ENCODE peak calls at places on chromosomes 6 and 20, in four cellular contexts. V, Y, K and U are unnamed samples.

GRCh38 chr6:147161974-147162495 is 42.2 kb upstream of the STXBP5 start:
- DNase-seq in Y (peak; percentile 95), V (no peak), K (peak; percentile 92), U (peak; percentile 22)

GRCh38 chr20:40690836-40691565 is 2.0 kb upstream of the MAFB start:
- DNase-seq in Y (no peak), K (no peak), V (no peak), U (no peak)

GRCh38 chr20:7171911-7172310 is 404.4 kb downstream of the BMP2 start:
- DNase-seq in K (peak; percentile 31), V (no peak), Y (no peak), U (peak; percentile 6)

GRCh38 chr6:28137458-28138020 is 4.1 kb upstream of the ZKSCAN8 start:
- DNase-seq in K (peak; percentile 27), V (no peak), Y (peak; percentile 41), U (peak; percentile 35)

GRCh38 chr6:51398793-51399192 is 580.1 kb downstream of the TFAP2B start:
- DNase-seq in K (no peak), Y (no peak), V (no peak), U (no peak)

GRCh38 chr20:3674447-3674846 is 7.4 kb downstream of the ADAM33 start:
- DNase-seq in Y (no peak), V (no peak), K (no peak), U (no peak)

GRCh38 chr6:25324076-25324762 is 45.0 kb downstream of the CARMIL1 start:
- DNase-seq in Y (no peak), K (no peak), V (no peak), U (peak; percentile 61)

GRCh38 chr6:3208096-3208774 is 19.2 kb downstream of the TUBB2B start:
- DNase-seq in Y (peak; percentile 91), K (peak; percentile 91), V (peak; percentile 87), U (peak; percentile 97)

GRCh38 chr6:36713846-36714245 is 16.2 kb downstream of the RAB44 start:
- DNase-seq in K (no peak), Y (no peak), V (no peak), U (no peak)

GRCh38 chr6:125639621-125640020 is 109.8 kb upstream of the HEY2 start:
- DNase-seq in V (no peak), Y (peak; percentile 91), K (peak; percentile 30), U (no peak)

GRCh38 chr6:163731215-163732013 is 316.9 kb downstream of the QKI start:
- DNase-seq in Y (no peak), V (no peak), K (no peak), U (no peak)

GRCh38 chr6:141307309-141307998 is 825.3 kb upstream of the GJE1 start:
- DNase-seq in K (no peak), V (no peak), Y (no peak), U (no peak)

GRCh38 chr6:9405369-9405768 is 970.0 kb upstream of the SLC35B3 start:
- DNase-seq in Y (peak; percentile 93), V (peak; percentile 36), K (peak; percentile 32), U (peak; percentile 41)

GRCh38 chr6:69719602-69720193 is 77.1 kb downstream of the LMBRD1 start:
- DNase-seq in Y (peak; percentile 40), K (peak; percentile 57), V (peak; percentile 5), U (peak; percentile 20)

GRCh38 chr6:18360188-18360587 is 27.0 kb upstream of the RNF144B start:
- DNase-seq in Y (peak; percentile 75), K (no peak), V (no peak), U (no peak)

GRCh38 chr6:51509597-51509996 is 577.8 kb downstream of the PKHD1 start:
- DNase-seq in Y (no peak), K (no peak), V (no peak), U (no peak)

GRCh38 chr6:38427492-38428210 is 212.1 kb downstream of the BTBD9 start:
- DNase-seq in Y (no peak), V (no peak), K (no peak), U (no peak)

GRCh38 chr6:32415521-32416019 is 8.6 kb upstream of the BTNL2 start:
- DNase-seq in V (peak; percentile 31), K (peak; percentile 81), Y (peak; percentile 50), U (peak; percentile 59)

GRCh38 chr6:111980979-111981378 is 72.9 kb upstream of the CCN6 start:
- DNase-seq in Y (no peak), K (no peak), V (no peak), U (no peak)

GRCh38 chr6:26394289-26394688 is 7.8 kb upstream of the BTN3A1 start:
- DNase-seq in K (peak; percentile 79), Y (peak; percentile 86), V (no peak), U (peak; percentile 57)

GRCh38 chr20:31630187-31630790 is 7.4 kb upstream of the COX4I2 start:
- DNase-seq in Y (no peak), K (peak; percentile 24), V (no peak), U (no peak)

GRCh38 chr6:38058022-38058421 is 238.5 kb downstream of the ZFAND3 start:
- DNase-seq in K (peak; percentile 11), V (peak; percentile 31), Y (peak; percentile 96), U (peak; percentile 12)

GRCh38 chr6:8839626-8840025 is 404.3 kb upstream of the SLC35B3 start:
- DNase-seq in K (no peak), V (no peak), Y (peak; percentile 22), U (no peak)

GRCh38 chr20:47810116-47810672 is 24.9 kb upstream of the SULF2 start:
- DNase-seq in K (no peak), Y (no peak), V (no peak), U (no peak)

GRCh38 chr6:151275566-151275965 is 35.8 kb downstream of the AKAP12 start:
- DNase-seq in Y (no peak), V (no peak), K (no peak), U (no peak)

GRCh38 chr6:6834356-6835342 is 246.1 kb downstream of the LY86 start:
- DNase-seq in V (no peak), K (no peak), Y (peak; percentile 81), U (no peak)

GRCh38 chr20:14337400-14338171 is at the start of gene FLRT3:
- DNase-seq in V (peak; percentile 91), K (peak; percentile 98), Y (peak; percentile 99), U (peak; percentile 90)

GRCh38 chr20:41223112-41223511 is 85.8 kb downstream of the PLCG1 start:
- DNase-seq in V (no peak), Y (peak; percentile 25), K (no peak), U (no peak)

GRCh38 chr6:144581807-144582537 is 296.8 kb downstream of the UTRN start:
- DNase-seq in V (no peak), Y (peak; percentile 20), K (peak; percentile 50), U (no peak)

GRCh38 chr6:108951351-108951953 is 103.2 kb downstream of the ARMC2 start:
- DNase-seq in Y (peak; percentile 67), V (no peak), K (peak; percentile 69), U (no peak)

GRCh38 chr6:100283288-100283687 is 181.4 kb downstream of the SIM1 start:
- DNase-seq in V (peak; percentile 33), K (peak; percentile 62), Y (peak; percentile 45), U (peak; percentile 84)

GRCh38 chr6:37054580-37054979 is 49.1 kb downstream of the FGD2 start:
- DNase-seq in K (no peak), Y (no peak), V (no peak), U (no peak)

GRCh38 chr6:134828641-134829040 is 121.3 kb downstream of the ALDH8A1 start:
- DNase-seq in Y (no peak), K (no peak), V (no peak), U (no peak)

GRCh38 chr6:134830945-134831344 is 119.0 kb downstream of the ALDH8A1 start:
- DNase-seq in Y (no peak), V (no peak), K (no peak), U (no peak)

GRCh38 chr6:134823635-134824034 is 126.3 kb downstream of the ALDH8A1 start:
- DNase-seq in V (no peak), Y (no peak), K (no peak), U (no peak)

GRCh38 chr6:134830194-134830593 is 119.7 kb downstream of the ALDH8A1 start:
- DNase-seq in K (no peak), V (no peak), Y (no peak), U (peak; percentile 51)

DNA sequence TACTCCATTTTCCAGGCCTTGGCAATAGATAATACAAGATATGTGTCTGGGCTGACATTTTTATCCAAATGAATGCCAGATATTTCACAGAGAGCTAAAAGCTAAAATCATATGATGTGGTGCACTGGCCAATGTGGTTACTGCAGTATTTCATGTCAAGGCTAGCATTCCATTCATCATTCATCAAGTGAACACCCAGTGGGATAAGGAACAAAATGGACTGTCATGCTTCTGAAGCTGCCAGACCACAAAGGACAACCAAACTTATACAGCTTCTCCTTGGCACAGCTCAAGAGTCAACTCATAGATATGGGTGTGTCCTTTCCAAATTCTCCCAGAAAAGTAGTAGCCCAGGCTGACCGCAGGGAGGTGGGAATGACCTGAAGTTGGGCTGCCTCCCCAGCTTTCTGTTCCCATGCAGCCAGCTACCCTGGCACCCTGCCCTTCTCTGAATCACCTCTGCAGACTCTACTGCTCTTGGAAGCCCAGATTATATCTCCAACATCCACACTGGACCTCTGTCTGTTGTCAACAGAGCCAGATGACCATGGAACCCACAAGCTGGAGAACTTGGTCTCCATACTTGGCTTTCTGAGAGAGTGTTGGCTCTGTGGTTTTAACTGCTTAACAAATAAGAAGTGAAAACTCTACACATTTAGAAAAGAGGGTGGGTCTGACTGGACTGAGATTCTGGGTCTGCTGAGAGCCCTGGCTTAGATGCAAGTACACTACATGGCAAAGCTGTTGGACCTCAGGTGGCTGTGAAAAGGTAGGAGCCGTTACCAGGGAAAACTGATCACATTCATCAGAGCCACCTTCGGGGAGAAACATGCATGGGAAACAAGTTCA is 122.8 kb downstream of the ALDH8A1 start:
- DNase-seq in Y (peak; percentile 76), K (peak; percentile 98), V (peak; percentile 58), U (peak; percentile 100)
- TF ChIP-seq CTCF in Y (peak; percentile 19), K (peak; percentile 29), V (peak; percentile 9), U (peak; percentile 47)

GRCh38 chr6:128138694-128139093 is 237.8 kb upstream of the THEMIS start:
- DNase-seq in V (no peak), K (no peak), Y (no peak), U (no peak)
- H3K4me3 ChIP-seq in V (no peak overlapping the region), K (no peak overlapping the region), Y (no peak overlapping the region), U (no peak overlapping the region)

GRCh38 chr6:41334482-41335023 is 855 bp upstream of the NCR2 start:
- DNase-seq in Y (no peak), K (peak; percentile 7), V (no peak), U (no peak)
- TF ChIP-seq CTCF in Y (no peak), K (peak; percentile 34), V (no peak), U (peak; percentile 4)

DNA sequence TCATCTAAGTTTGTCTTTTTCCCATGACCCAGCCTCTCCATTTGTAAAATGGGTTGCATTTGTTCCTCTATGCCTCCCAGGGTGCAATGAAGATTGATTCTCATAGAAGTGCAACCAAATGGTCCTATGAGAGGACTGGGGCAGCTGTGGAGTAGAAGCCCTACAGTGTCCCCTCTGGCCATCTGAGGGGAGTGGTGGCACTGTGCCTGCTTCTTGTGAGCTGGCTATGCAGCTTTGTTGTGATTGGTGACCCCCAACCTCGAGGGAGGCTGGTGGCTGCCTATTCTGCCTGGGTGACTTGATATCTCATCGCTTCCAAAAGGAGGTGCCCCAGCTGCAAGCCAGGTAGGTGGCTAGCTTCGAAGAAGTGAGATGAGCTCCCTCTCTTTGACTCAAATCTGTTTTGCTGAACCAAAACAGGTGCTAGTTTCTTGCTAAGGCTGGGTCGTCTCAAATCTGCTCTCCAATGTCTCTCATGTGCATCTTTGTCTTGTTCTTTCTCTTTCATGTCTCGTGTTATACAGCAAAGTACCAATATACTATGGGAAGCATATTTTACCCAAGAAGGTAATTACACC is 33.9 kb downstream of the TXLNB start:
- DNase-seq in K (no peak), Y (no peak), V (no peak), U (no peak)
- H3K4me3 ChIP-seq in K (no peak overlapping the region), Y (no peak overlapping the region), V (no peak overlapping the region), U (no peak overlapping the region)